ENCODE peak calls at places on chromosomes 6 and 20, in six cellular contexts. One of them, this sample, is unnamed.

GRCh38 chr6:117547688-117548621 is 54.4 kb downstream of the GOPC start:
- DNase-seq in omental fat pad: no peak
- DNase-seq in cardiac muscle cell: peak; percentile 68
- DNase-seq in lower leg skin: peak; percentile 87
- DNase-seq in suprapubic skin: peak; percentile 73
- DNase-seq in GM13977: peak; percentile 41
- DNase-seq in this sample: peak; percentile 43

GRCh38 chr6:150252714-150253444 is 110.0 kb downstream of the PPP1R14C start:
- DNase-seq in omental fat pad: no peak
- DNase-seq in cardiac muscle cell: no peak
- DNase-seq in lower leg skin: no peak
- DNase-seq in suprapubic skin: no peak
- DNase-seq in GM13977: peak; percentile 24
- DNase-seq in this sample: peak; percentile 9

GRCh38 chr6:113696960-113697359 is 160.2 kb upstream of the MARCKS start:
- DNase-seq in omental fat pad: no peak
- DNase-seq in cardiac muscle cell: no peak
- DNase-seq in lower leg skin: no peak
- DNase-seq in suprapubic skin: no peak
- DNase-seq in GM13977: no peak
- DNase-seq in this sample: no peak

GRCh38 chr6:135291288-135292116 is 110.4 kb downstream of the MYB start:
- DNase-seq in omental fat pad: no peak
- DNase-seq in cardiac muscle cell: peak; percentile 65
- DNase-seq in lower leg skin: no peak
- DNase-seq in suprapubic skin: no peak
- DNase-seq in GM13977: no peak
- DNase-seq in this sample: no peak

GRCh38 chr6:21382821-21383455 is 210.6 kb upstream of the SOX4 start:
- DNase-seq in omental fat pad: no peak
- DNase-seq in cardiac muscle cell: no peak
- DNase-seq in lower leg skin: no peak
- DNase-seq in suprapubic skin: no peak
- DNase-seq in GM13977: no peak
- DNase-seq in this sample: peak; percentile 28

GRCh38 chr6:14381225-14381887 is 263.8 kb downstream of the CD83 start:
- DNase-seq in omental fat pad: no peak
- DNase-seq in cardiac muscle cell: no peak
- DNase-seq in lower leg skin: no peak
- DNase-seq in suprapubic skin: no peak
- DNase-seq in GM13977: no peak
- DNase-seq in this sample: no peak

GRCh38 chr6:98839788-98840361 is 5.5 kb downstream of the POU3F2 start:
- DNase-seq in omental fat pad: no peak
- DNase-seq in cardiac muscle cell: peak; percentile 44
- DNase-seq in lower leg skin: no peak
- DNase-seq in suprapubic skin: no peak
- DNase-seq in GM13977: no peak
- DNase-seq in this sample: no peak

GRCh38 chr6:14428269-14428668 is 310.7 kb downstream of the CD83 start:
- DNase-seq in omental fat pad: no peak
- DNase-seq in cardiac muscle cell: no peak
- DNase-seq in lower leg skin: no peak
- DNase-seq in suprapubic skin: no peak
- DNase-seq in GM13977: no peak
- DNase-seq in this sample: no peak

GRCh38 chr6:33171096-33171888 is 21.0 kb downstream of the COL11A2 start:
- DNase-seq in omental fat pad: no peak
- DNase-seq in cardiac muscle cell: no peak
- DNase-seq in lower leg skin: no peak
- DNase-seq in suprapubic skin: no peak
- DNase-seq in GM13977: no peak
- DNase-seq in this sample: no peak

GRCh38 chr6:106894978-106895702 is 79.4 kb downstream of the CD24 start:
- DNase-seq in omental fat pad: no peak
- DNase-seq in cardiac muscle cell: peak; percentile 13
- DNase-seq in lower leg skin: no peak
- DNase-seq in suprapubic skin: no peak
- DNase-seq in GM13977: no peak
- DNase-seq in this sample: peak; percentile 15

GRCh38 chr20:33859157-33859695 is 48.1 kb downstream of the CHMP4B start:
- DNase-seq in omental fat pad: no peak
- DNase-seq in cardiac muscle cell: peak; percentile 34
- DNase-seq in lower leg skin: no peak
- DNase-seq in suprapubic skin: no peak
- DNase-seq in GM13977: no peak
- DNase-seq in this sample: peak; percentile 68

GRCh38 chr6:86969573-86969972 is 32.2 kb downstream of the HTR1E start:
- DNase-seq in omental fat pad: no peak
- DNase-seq in cardiac muscle cell: no peak
- DNase-seq in lower leg skin: no peak
- DNase-seq in suprapubic skin: no peak
- DNase-seq in GM13977: no peak
- DNase-seq in this sample: no peak

GRCh38 chr6:124659427-124659826 is 302.8 kb upstream of the RNF217 start:
- DNase-seq in omental fat pad: no peak
- DNase-seq in cardiac muscle cell: no peak
- DNase-seq in lower leg skin: no peak
- DNase-seq in suprapubic skin: no peak
- DNase-seq in GM13977: no peak
- DNase-seq in this sample: no peak

DNA sequence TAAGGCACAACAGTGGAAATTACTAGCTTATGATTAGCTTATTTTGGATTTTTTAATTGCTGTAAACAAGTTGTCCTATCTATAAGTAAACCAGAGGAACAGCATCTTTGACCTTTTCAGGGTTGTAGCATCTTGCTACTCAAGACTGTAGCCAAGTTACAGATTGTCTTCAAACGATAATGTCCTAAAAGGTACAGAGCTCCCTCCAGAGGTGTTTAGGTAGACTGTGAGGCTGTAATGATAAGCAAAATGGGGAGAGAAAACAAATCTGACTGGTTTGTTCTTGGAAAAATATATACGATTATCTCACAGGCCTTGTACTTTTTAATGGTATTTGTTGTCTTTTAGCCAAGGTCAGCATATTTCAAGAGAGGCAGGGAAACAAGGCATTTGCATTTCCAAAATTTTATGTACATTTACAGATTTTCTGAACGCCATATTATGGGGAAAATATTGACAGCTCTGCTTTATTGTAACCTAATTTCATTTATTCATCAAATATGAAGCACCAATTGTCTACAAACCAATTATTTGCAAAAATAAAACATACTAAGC is 273.4 kb downstream of the MEI4 start:
- DNase-seq in omental fat pad: no peak
- DNase-seq in cardiac muscle cell: no peak
- DNase-seq in lower leg skin: no peak
- DNase-seq in suprapubic skin: no peak
- DNase-seq in GM13977: no peak
- DNase-seq in this sample: peak; percentile 29
- TF ChIP-seq CTCF in omental fat pad: no peak
- TF ChIP-seq CTCF in cardiac muscle cell: no peak
- TF ChIP-seq CTCF in lower leg skin: no peak
- TF ChIP-seq CTCF in suprapubic skin: no peak
- TF ChIP-seq CTCF in GM13977: peak; percentile 31
- TF ChIP-seq CTCF in this sample: peak; percentile 30

DNA sequence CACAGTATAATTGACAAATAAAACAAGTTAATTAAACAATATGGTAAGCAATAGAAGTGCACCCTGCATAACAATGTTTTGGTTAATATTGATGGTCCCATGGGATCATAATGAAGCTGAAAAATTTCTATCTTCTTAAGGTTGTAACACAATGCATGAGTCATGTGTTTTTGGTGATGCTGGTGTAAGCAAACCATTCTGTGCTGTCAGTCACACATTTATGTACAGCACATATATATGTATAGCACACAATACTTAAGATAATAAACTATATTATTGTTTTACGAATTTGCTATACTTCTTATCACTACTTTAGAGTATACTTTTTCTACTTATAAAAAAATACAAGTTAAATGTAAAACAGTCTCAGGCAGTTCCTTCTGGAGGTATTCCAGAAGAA is 920.1 kb upstream of the FLRT3 start:
- DNase-seq in omental fat pad: no peak
- DNase-seq in cardiac muscle cell: no peak
- DNase-seq in lower leg skin: no peak
- DNase-seq in suprapubic skin: no peak
- DNase-seq in GM13977: no peak
- DNase-seq in this sample: no peak
- TF ChIP-seq CTCF in omental fat pad: no peak
- TF ChIP-seq CTCF in cardiac muscle cell: no peak
- TF ChIP-seq CTCF in lower leg skin: no peak
- TF ChIP-seq CTCF in suprapubic skin: no peak
- TF ChIP-seq CTCF in GM13977: no peak
- TF ChIP-seq CTCF in this sample: no peak

GRCh38 chr20:10594286-10594868 is 79.4 kb downstream of the JAG1 start:
- DNase-seq in omental fat pad: no peak
- DNase-seq in cardiac muscle cell: no peak
- DNase-seq in lower leg skin: no peak
- DNase-seq in suprapubic skin: no peak
- DNase-seq in GM13977: no peak
- DNase-seq in this sample: no peak

GRCh38 chr20:10586296-10586695 is 87.5 kb downstream of the JAG1 start:
- DNase-seq in omental fat pad: no peak
- DNase-seq in cardiac muscle cell: no peak
- DNase-seq in lower leg skin: no peak
- DNase-seq in suprapubic skin: no peak
- DNase-seq in GM13977: no peak
- DNase-seq in this sample: no peak

GRCh38 chr20:10591956-10592521 is 81.8 kb downstream of the JAG1 start:
- DNase-seq in omental fat pad: no peak
- DNase-seq in cardiac muscle cell: no peak
- DNase-seq in lower leg skin: no peak
- DNase-seq in suprapubic skin: no peak
- DNase-seq in GM13977: no peak
- DNase-seq in this sample: no peak

GRCh38 chr20:10595230-10595629 is 78.6 kb downstream of the JAG1 start:
- DNase-seq in omental fat pad: no peak
- DNase-seq in cardiac muscle cell: no peak
- DNase-seq in lower leg skin: no peak
- DNase-seq in suprapubic skin: no peak
- DNase-seq in GM13977: no peak
- DNase-seq in this sample: no peak

GRCh38 chr20:10590950-10591349 is 82.8 kb downstream of the JAG1 start:
- DNase-seq in omental fat pad: no peak
- DNase-seq in cardiac muscle cell: no peak
- DNase-seq in lower leg skin: no peak
- DNase-seq in suprapubic skin: no peak
- DNase-seq in GM13977: no peak
- DNase-seq in this sample: no peak
- TF ChIP-seq CTCF in omental fat pad: no peak
- TF ChIP-seq CTCF in cardiac muscle cell: no peak
- TF ChIP-seq CTCF in lower leg skin: no peak
- TF ChIP-seq CTCF in suprapubic skin: no peak
- TF ChIP-seq CTCF in GM13977: no peak
- TF ChIP-seq CTCF in this sample: no peak

GRCh38 chr20:62427172-62428007 is at the start of gene RBBP8NL:
- DNase-seq in omental fat pad: no peak
- DNase-seq in cardiac muscle cell: no peak
- DNase-seq in lower leg skin: peak; percentile 93
- DNase-seq in suprapubic skin: no peak
- DNase-seq in GM13977: no peak
- DNase-seq in this sample: no peak
- TF ChIP-seq CTCF in omental fat pad: no peak
- TF ChIP-seq CTCF in cardiac muscle cell: no peak
- TF ChIP-seq CTCF in lower leg skin: no peak
- TF ChIP-seq CTCF in suprapubic skin: peak; percentile 10
- TF ChIP-seq CTCF in GM13977: no peak
- TF ChIP-seq CTCF in this sample: no peak

DNA sequence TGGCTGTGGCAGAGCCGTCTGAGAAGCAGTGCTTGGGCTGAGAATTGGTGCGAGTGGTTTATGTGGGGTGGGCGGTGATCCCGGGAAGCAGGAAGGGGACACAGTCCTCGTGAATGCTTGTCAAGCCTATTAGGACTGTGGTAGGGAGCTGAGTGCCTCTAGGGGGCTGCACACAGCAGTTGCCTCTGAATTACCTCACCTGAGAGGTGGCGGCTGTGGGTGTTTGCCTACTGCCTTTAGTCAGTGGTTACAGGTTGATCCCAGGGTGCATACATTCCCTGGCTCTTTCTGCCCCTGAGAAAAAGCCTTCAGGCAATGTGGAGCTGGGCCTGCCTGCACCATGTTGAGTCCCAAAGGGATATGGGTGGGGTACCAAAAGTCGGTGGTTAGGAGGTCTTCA is 5.2 kb downstream of the AP5S1 start:
- DNase-seq in omental fat pad: no peak
- DNase-seq in cardiac muscle cell: no peak
- DNase-seq in lower leg skin: no peak
- DNase-seq in suprapubic skin: no peak
- DNase-seq in GM13977: no peak
- DNase-seq in this sample: no peak
- TF ChIP-seq CTCF in omental fat pad: no peak
- TF ChIP-seq CTCF in cardiac muscle cell: no peak
- TF ChIP-seq CTCF in lower leg skin: no peak
- TF ChIP-seq CTCF in suprapubic skin: no peak
- TF ChIP-seq CTCF in GM13977: peak; percentile 7
- TF ChIP-seq CTCF in this sample: no peak

DNA sequence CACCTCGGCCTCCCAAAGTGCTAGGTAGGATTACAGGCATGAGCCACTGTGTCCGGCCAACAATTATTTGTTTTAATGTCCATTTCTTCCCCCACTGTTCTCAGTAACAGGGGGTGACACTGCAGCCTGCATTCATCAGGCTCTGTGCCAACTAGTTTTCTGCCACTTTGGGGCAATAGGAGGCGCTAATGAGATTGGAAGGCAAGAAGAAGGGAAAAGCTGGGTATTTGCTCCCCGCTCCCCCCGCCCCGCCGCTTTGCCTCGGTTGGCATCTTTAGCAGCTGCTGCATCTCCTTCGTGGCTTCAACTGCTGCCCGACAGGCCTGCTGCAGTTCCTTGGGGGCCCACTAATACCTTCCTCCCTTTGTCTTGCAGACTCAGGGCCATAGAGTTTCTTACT is 35.0 kb upstream of the MDGA1 start:
- DNase-seq in omental fat pad: no peak
- DNase-seq in cardiac muscle cell: no peak
- DNase-seq in lower leg skin: no peak
- DNase-seq in suprapubic skin: no peak
- DNase-seq in GM13977: no peak
- DNase-seq in this sample: no peak
- TF ChIP-seq CTCF in omental fat pad: no peak
- TF ChIP-seq CTCF in cardiac muscle cell: peak; percentile 17
- TF ChIP-seq CTCF in lower leg skin: no peak
- TF ChIP-seq CTCF in suprapubic skin: no peak
- TF ChIP-seq CTCF in GM13977: peak; percentile 38
- TF ChIP-seq CTCF in this sample: no peak

DNA sequence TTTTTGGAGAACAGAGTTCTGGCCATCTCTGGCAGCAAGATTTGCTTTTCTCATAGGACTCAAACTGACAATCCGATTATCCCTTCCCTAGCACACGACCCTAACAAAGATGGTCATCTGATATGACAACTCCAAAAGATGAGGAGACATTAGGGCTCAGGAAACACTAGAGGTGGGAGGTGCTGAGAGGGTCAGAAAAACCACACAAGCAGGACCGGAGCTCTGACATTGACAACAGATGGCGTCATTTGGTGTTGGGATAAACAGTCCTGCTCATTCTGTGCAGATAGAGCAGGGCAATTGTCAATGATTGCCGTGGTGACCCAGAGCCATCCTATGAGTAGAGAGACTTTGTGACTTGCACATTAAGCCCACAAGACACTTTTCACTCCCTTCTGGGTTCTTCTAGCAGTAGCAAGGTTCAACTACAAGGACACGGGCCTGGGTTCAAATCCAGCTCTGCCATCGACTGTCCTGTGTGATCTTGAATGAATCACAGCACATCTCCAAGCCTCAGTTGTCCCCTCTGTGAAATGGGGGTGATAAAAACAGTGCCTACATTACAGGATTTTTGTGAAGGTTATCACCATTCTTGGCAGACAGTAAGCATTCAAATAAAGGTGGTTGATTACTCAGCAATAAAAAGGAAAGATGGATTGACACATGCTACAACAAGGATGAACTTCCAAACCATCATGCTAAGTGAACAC is 6.4 kb upstream of the TGM2 start:
- DNase-seq in omental fat pad: no peak
- DNase-seq in cardiac muscle cell: no peak
- DNase-seq in lower leg skin: no peak
- DNase-seq in suprapubic skin: no peak
- DNase-seq in GM13977: no peak
- DNase-seq in this sample: no peak
- TF ChIP-seq CTCF in omental fat pad: no peak
- TF ChIP-seq CTCF in cardiac muscle cell: no peak
- TF ChIP-seq CTCF in lower leg skin: no peak
- TF ChIP-seq CTCF in suprapubic skin: no peak
- TF ChIP-seq CTCF in GM13977: no peak
- TF ChIP-seq CTCF in this sample: no peak